ENCODE peak calls at places on chromosomes 4 and X, in eight cellular contexts. L is psoas muscle, A is gastrocnemius medialis, U is left ventricle myocardium inferior, J is cardiac fibroblast, Q is endothelial cell, C is progenitor cell of endocrine pancreas, T is Calu3. S is an unnamed sample.

GRCh38 chr4:47686294-47686872 is 151.5 kb downstream of the CORIN start:
- DNase-seq in J (peak), C (peak), L (no peak), U (peak), Q (peak), T (peak), A (no peak), S (peak)

GRCh38 chrX:11414091-11414490 is 120.9 kb downstream of the AMELX start:
- DNase-seq in A (no peak), J (no peak), Q (no peak), C (no peak), T (no peak), L (no peak), U (no peak), S (no peak)

GRCh38 chr4:158209825-158210807 is at the start of gene TMEM144:
- DNase-seq in C (peak), L (peak), J (peak), Q (peak), A (peak), U (peak), T (peak), S (no peak)

GRCh38 chrX:7083021-7083420 is 64.5 kb upstream of the STS start:
- DNase-seq in L (no peak), T (no peak), Q (no peak), A (no peak), C (no peak), U (no peak), J (no peak), S (no peak)

GRCh38 chr4:172998527-172999469 is 169.8 kb upstream of the GALNT7 start:
- DNase-seq in J (peak), Q (no peak), T (no peak), A (no peak), C (no peak), L (no peak), U (no peak), S (no peak)

GRCh38 chr4:21032246-21032645 is 332.0 kb downstream of the PACRGL start:
- DNase-seq in T (no peak), A (no peak), L (no peak), U (no peak), J (no peak), C (no peak), Q (no peak), S (no peak)

GRCh38 chrX:17375631-17376380 is 806 bp downstream of the NHS start:
- DNase-seq in C (peak), Q (peak), U (peak), A (no peak), J (peak), L (peak), T (peak), S (no peak)

GRCh38 chr4:6910340-6910959 is 824 bp downstream of the TBC1D14 start:
- DNase-seq in C (no peak), T (peak), Q (no peak), U (no peak), J (no peak), A (no peak), L (no peak), S (no peak)

GRCh38 chr4:76752911-76753494 is 144.9 kb downstream of the SOWAHB start:
- DNase-seq in C (no peak), T (no peak), L (no peak), Q (no peak), J (peak), U (no peak), A (no peak), S (no peak)

GRCh38 chr4:123299212-123299651 is 97.4 kb upstream of the SPRY1 start:
- DNase-seq in A (no peak), J (peak), C (no peak), Q (no peak), T (no peak), U (no peak), L (no peak), S (no peak)

GRCh38 chrX:67718926-67719325 is 175.1 kb downstream of the AR start:
- DNase-seq in U (peak), Q (no peak), C (no peak), T (no peak), J (no peak), A (no peak), L (peak), S (no peak)

GRCh38 chrX:12497832-12498591 is 293.2 kb upstream of the PRPS2 start:
- DNase-seq in T (peak), C (no peak), U (no peak), Q (peak), J (no peak), L (no peak), A (no peak), S (no peak)

GRCh38 chrX:37995428-37995827 is 10.9 kb upstream of the SYTL5 start:
- DNase-seq in Q (no peak), L (no peak), T (no peak), C (no peak), J (no peak), U (no peak), A (no peak), S (no peak)

GRCh38 chrX:84715315-84715714 is 213.1 kb upstream of the HDX start:
- DNase-seq in Q (no peak), J (no peak), U (no peak), A (no peak), T (no peak), C (no peak), L (no peak), S (no peak)

GRCh38 chrX:132501606-132502005 is 12.8 kb upstream of the MBNL3 start:
- DNase-seq in J (no peak), U (no peak), C (no peak), Q (no peak), T (no peak), L (no peak), A (no peak), S (no peak)

GRCh38 chrX:24264383-24264782 is 49.5 kb downstream of the SUPT20HL2 start:
- DNase-seq in Q (no peak), J (peak), U (no peak), A (no peak), C (no peak), L (no peak), T (no peak), S (no peak)

GRCh38 chr4:143348233-143349077 is 11.8 kb downstream of the GAB1 start:
- DNase-seq in T (no peak), L (no peak), A (no peak), C (no peak), J (no peak), Q (no peak), U (no peak), S (no peak)

GRCh38 chr4:55363618-55364420 is 17.8 kb downstream of the SRD5A3 start:
- DNase-seq in C (no peak), A (no peak), L (no peak), T (no peak), Q (no peak), J (no peak), U (no peak), S (no peak)

GRCh38 chr4:186584912-186585311 is 29.5 kb upstream of the MTNR1A start:
- DNase-seq in T (no peak), U (no peak), J (peak), C (no peak), L (no peak), A (no peak), Q (no peak), S (no peak)

GRCh38 chr4:167000141-167000852 is 234.0 kb downstream of the SPOCK3 start:
- DNase-seq in A (no peak), Q (no peak), T (peak), J (peak), L (no peak), C (no peak), U (no peak), S (no peak)

GRCh38 chr4:180923476-180923875 is 1319.7 kb upstream of the TENM3 start:
- DNase-seq in U (no peak), T (no peak), Q (no peak), A (no peak), C (no peak), J (no peak), L (no peak), S (no peak)

GRCh38 chrX:20665441-20665840 is 398.7 kb upstream of the RPS6KA3 start:
- DNase-seq in L (no peak), C (no peak), J (no peak), A (no peak), U (no peak), T (no peak), Q (no peak), S (no peak)

GRCh38 chr4:17945303-17945702 is 76.3 kb downstream of the LCORL start:
- DNase-seq in J (no peak), Q (no peak), T (no peak), L (no peak), C (no peak), U (no peak), A (no peak), S (no peak)

GRCh38 chrX:82945332-82945731 is 562.8 kb upstream of the POU3F4 start:
- DNase-seq in C (no peak), T (no peak), A (no peak), L (no peak), U (no peak), J (peak), Q (no peak), S (no peak)

GRCh38 chr4:48167538-48168263 is 33.7 kb upstream of the TXK start:
- DNase-seq in A (no peak), T (no peak), J (no peak), U (no peak), L (no peak), Q (no peak), C (no peak), S (no peak)

GRCh38 chr4:127686656-127687055 is 43.5 kb upstream of the SLC25A31 start:
- DNase-seq in U (no peak), J (peak), A (no peak), Q (no peak), C (no peak), T (no peak), L (no peak), S (no peak)

GRCh38 chr4:168039593-168039992 is 52.7 kb upstream of the ANXA10 start:
- DNase-seq in A (no peak), Q (no peak), T (no peak), C (no peak), J (no peak), U (no peak), L (no peak), S (no peak)

GRCh38 chr4:154622598-154622997 is 10.1 kb upstream of the FGG start:
- DNase-seq in C (peak), U (no peak), J (peak), Q (peak), A (no peak), T (peak), L (no peak), S (no peak)

GRCh38 chr4:113384600-113384999 is 335.1 kb downstream of the ANK2 start:
- DNase-seq in T (no peak), C (no peak), L (no peak), J (peak), Q (no peak), U (no peak), A (no peak), S (no peak)

GRCh38 chrX:123422875-123423274 is 238.8 kb downstream of the GRIA3 start:
- DNase-seq in C (no peak), T (peak), U (no peak), L (no peak), Q (peak), J (peak), A (no peak), S (no peak)

GRCh38 chr4:23660865-23661264 is 229.0 kb downstream of the PPARGC1A start:
- DNase-seq in L (no peak), T (no peak), C (no peak), Q (no peak), A (no peak), J (no peak), U (no peak), S (no peak)

GRCh38 chr4:166128452-166128851 is 255.4 kb downstream of the TLL1 start:
- DNase-seq in C (no peak), U (no peak), T (no peak), L (no peak), J (peak), Q (no peak), A (no peak), S (no peak)

GRCh38 chrX:7412840-7413239 is 264.9 kb upstream of the PUDP start:
- DNase-seq in Q (no peak), U (no peak), L (no peak), T (no peak), A (no peak), J (no peak), C (no peak), S (no peak)

GRCh38 chrX:54825716-54826428 is 18.3 kb downstream of the MAGED2 start:
- DNase-seq in C (no peak), A (no peak), T (no peak), J (peak), Q (no peak), U (no peak), L (no peak), S (no peak)

GRCh38 chrX:105263171-105263570 is 42.7 kb upstream of the TEX13A start:
- DNase-seq in J (no peak), C (no peak), A (no peak), L (no peak), U (no peak), T (no peak), Q (no peak), S (no peak)

DNA sequence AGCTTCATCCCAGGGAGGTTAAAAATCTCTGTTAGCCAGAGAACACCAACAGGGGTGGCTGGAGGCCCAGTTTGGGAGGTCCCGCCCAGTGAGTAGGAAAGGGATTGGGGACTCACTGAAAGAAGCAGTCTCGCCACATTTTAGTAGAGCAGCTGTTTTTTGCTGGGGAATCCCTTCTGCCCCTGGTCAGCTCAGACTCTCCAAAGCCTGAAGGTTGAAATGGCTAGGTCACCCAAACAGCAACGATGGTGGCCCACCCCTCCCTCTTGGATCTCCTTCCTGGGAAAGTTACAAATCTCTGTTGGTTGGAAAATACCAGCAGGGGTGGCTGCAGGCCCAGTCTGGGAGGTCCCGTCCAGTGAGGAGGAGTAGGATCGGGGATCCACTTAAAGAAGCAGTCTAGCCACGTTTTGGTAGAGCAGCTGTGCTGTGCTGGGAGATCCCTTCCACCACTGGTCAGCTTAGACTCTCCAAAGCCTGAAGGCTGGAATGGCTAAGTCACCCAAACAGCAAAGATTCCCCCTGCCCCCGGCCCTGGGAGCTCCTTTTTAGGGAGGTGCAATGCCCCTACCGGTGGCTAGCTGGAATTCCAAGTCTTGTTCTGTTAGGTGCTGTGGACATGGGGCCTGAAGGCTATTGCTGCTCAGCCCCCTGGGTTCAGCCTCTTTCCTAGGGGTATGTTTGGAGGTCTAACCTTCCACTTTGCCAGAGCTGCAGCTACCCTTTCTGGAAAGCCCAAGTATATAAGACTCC is 40.0 kb upstream of the TEX13A start:
- DNase-seq in U (peak), T (no peak), L (no peak), A (no peak), Q (no peak), C (no peak), J (no peak), S (no peak)
- TF ChIP-seq CTCF in U (no peak), T (no peak), L (no peak), A (no peak), Q (no peak), C (no peak), J (no peak), S (no peak)

GRCh38 chr4:12644261-12644660 is 839.9 kb downstream of the RAB28 start:
- DNase-seq in L (no peak), C (no peak), Q (no peak), J (no peak), A (no peak), U (no peak), T (no peak), S (no peak)
- TF ChIP-seq CTCF in L (no peak), C (no peak), Q (no peak), J (no peak), A (no peak), U (no peak), T (no peak), S (no peak)

GRCh38 chr4:94414907-94415306 is 36.8 kb upstream of the PDLIM5 start:
- DNase-seq in A (no peak), C (no peak), T (no peak), U (no peak), L (no peak), Q (no peak), J (no peak), S (no peak)
- TF ChIP-seq CTCF in A (no peak), C (no peak), T (no peak), U (no peak), L (no peak), Q (no peak), J (no peak), S (no peak)

DNA sequence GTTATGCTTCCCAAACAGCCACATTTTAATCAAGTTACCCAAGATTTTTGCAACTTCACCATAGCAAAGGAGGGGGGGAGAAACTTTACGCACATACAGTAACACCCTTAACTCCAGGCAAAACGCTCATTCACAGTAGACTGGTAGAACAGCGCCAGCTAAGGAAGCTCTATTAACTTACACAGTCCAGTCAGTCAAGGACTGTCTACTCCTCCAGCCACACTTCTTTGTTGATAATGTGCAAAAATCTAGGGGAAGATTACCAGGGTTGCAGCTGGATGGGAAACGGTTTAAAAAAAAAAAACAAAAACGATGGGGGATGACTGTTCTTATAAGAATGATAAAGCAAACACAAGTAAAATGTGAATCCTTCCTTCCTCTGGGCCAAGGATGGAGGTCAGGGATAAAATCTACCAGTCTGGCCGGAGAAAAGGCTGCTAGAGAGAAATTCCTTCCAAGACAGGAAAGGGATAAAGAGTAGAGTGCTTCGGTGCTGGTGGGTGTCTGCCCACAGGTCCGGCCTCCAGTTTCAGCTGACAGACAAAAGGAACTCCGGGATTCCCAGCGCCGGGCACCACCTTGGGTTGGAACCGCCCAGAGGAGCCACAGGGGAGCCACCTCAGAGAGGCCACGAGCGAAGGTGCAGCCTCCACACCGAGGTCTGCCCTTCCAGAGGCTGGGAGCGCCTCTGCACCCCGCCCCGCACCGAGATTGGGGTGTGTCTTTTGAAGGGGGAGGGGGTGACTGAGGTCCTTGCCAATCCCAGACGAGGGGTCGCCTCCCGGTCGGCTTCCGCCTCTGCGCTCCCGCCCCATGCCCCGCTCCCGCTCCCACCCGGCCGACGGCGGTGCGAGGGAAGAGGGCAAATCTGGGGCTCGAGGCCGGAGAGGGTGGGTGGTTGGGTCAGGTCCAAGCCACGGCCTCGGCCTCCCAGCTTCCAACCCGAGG is 789 bp downstream of the ANKRD50 start:
- DNase-seq in U (no peak), Q (peak), T (peak), J (peak), C (no peak), A (peak), L (no peak), S (no peak)
- TF ChIP-seq CTCF in U (no peak), Q (no peak), T (no peak), J (peak), C (no peak), A (no peak), L (no peak), S (no peak)

GRCh38 chr4:79915276-79915675 is 157.8 kb downstream of the ANTXR2 start:
- DNase-seq in J (no peak), L (no peak), Q (no peak), C (no peak), T (no peak), A (no peak), U (no peak), S (no peak)

GRCh38 chr4:79918292-79918691 is 154.7 kb downstream of the ANTXR2 start:
- DNase-seq in T (no peak), Q (no peak), A (no peak), C (no peak), J (no peak), U (no peak), L (no peak), S (no peak)

GRCh38 chr4:79913581-79913980 is 159.4 kb downstream of the ANTXR2 start:
- DNase-seq in Q (no peak), A (no peak), C (no peak), L (no peak), U (no peak), T (no peak), J (peak), S (no peak)

GRCh38 chr4:79920454-79920853 is 152.6 kb downstream of the ANTXR2 start:
- DNase-seq in J (no peak), Q (no peak), U (no peak), T (no peak), L (no peak), C (no peak), A (no peak), S (no peak)

GRCh38 chr4:79917246-79917645 is 155.8 kb downstream of the ANTXR2 start:
- DNase-seq in L (peak), C (no peak), T (peak), U (no peak), A (no peak), Q (peak), J (peak), S (peak)
- TF ChIP-seq CTCF in L (no peak), C (peak), T (peak), U (peak), A (no peak), Q (peak), J (peak), S (no peak)

DNA sequence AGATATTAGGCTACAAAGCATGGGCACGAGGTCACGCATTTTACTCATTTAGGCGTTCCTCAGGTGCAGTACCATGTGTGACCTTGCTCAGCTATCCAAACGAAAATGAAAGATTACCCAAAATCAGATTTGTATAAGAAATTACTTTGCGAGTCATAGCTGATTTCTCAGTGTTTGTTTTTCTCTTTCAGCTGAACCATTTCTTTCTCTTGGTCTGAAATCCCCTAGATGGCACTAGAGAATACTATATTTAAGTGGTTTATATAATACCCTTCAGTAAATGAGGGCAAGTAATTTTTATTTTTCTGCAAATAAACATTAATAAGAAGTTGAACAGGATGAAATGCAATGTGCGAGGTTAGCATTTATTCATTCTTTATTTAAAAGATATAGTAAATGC is 496.6 kb downstream of the STIM2 start:
- DNase-seq in J (peak), A (no peak), U (no peak), L (no peak), C (no peak), Q (no peak), T (no peak), S (no peak)
- TF ChIP-seq CTCF in J (peak), A (no peak), U (peak), L (no peak), C (peak), Q (no peak), T (no peak), S (no peak)

DNA sequence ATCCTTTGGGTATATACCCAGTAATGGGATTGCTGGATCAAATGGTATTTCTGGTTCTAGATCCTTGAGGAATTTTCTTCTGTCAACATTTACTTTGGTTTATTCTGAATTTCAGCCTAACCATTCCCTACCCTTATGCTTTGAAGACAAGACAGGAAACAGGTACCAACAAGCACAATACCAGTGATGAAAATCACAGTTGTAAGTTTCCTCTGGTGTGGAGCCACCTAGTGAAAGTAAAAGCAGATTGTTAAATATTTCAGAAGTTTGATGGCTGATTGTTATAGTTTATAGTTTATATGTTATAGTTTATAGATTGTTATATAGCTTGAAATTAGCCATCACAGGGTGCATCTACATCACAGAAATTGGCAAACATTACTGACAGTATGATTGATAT is 104.5 kb upstream of the AGA start:
- DNase-seq in T (no peak), A (no peak), Q (no peak), U (no peak), C (no peak), L (no peak), J (peak), S (no peak)
- TF ChIP-seq CTCF in T (no peak), A (no peak), Q (no peak), U (no peak), C (no peak), L (no peak), J (no peak), S (no peak)